ENCODE peak calls at places on chromosomes 3 and 15, in nine cellular contexts. One of them, this sample, is unnamed.

GRCh38 chr3:9496893-9497292 is 56.7 kb downstream of the LHFPL4 start:
- DNase-seq in WTC11: no peak
- DNase-seq in AG09309: no peak
- DNase-seq in fibroblast of villous mesenchyme: no peak
- DNase-seq in fibroblast of lung: no peak
- DNase-seq in OCI-LY7: no peak
- DNase-seq in Caco-2: no peak
- DNase-seq in cardiac fibroblast: no peak
- DNase-seq in GM20000: no peak
- DNase-seq in this sample: no peak

GRCh38 chr3:127043731-127044510 is 61.0 kb downstream of the PLXNA1 start:
- DNase-seq in fibroblast of lung: no peak
- DNase-seq in GM20000: no peak
- DNase-seq in Caco-2: no peak
- DNase-seq in WTC11: no peak
- DNase-seq in fibroblast of villous mesenchyme: no peak
- DNase-seq in OCI-LY7: no peak
- DNase-seq in AG09309: no peak
- DNase-seq in cardiac fibroblast: no peak
- DNase-seq in this sample: no peak

GRCh38 chr3:110243081-110243480 is 828.5 kb upstream of the NECTIN3 start:
- DNase-seq in cardiac fibroblast: peak; percentile 74
- DNase-seq in AG09309: no peak
- DNase-seq in fibroblast of villous mesenchyme: peak; percentile 75
- DNase-seq in OCI-LY7: no peak
- DNase-seq in Caco-2: no peak
- DNase-seq in GM20000: no peak
- DNase-seq in WTC11: no peak
- DNase-seq in fibroblast of lung: peak; percentile 5
- DNase-seq in this sample: no peak

GRCh38 chr3:64321747-64322146 is 96.5 kb upstream of the PRICKLE2 start:
- DNase-seq in GM20000: no peak
- DNase-seq in OCI-LY7: no peak
- DNase-seq in Caco-2: no peak
- DNase-seq in cardiac fibroblast: peak; percentile 73
- DNase-seq in fibroblast of villous mesenchyme: peak; percentile 79
- DNase-seq in WTC11: no peak
- DNase-seq in fibroblast of lung: peak; percentile 95
- DNase-seq in AG09309: no peak
- DNase-seq in this sample: no peak

GRCh38 chr3:183541738-183542137 is 13.8 kb downstream of the KLHL6 start:
- DNase-seq in GM20000: peak; percentile 48
- DNase-seq in cardiac fibroblast: no peak
- DNase-seq in AG09309: no peak
- DNase-seq in fibroblast of lung: no peak
- DNase-seq in Caco-2: no peak
- DNase-seq in fibroblast of villous mesenchyme: peak; percentile 10
- DNase-seq in WTC11: no peak
- DNase-seq in OCI-LY7: no peak
- DNase-seq in this sample: no peak

GRCh38 chr3:146546366-146546965 is 2.1 kb upstream of the PLSCR1 start:
- DNase-seq in cardiac fibroblast: no peak
- DNase-seq in WTC11: no peak
- DNase-seq in Caco-2: no peak
- DNase-seq in OCI-LY7: no peak
- DNase-seq in fibroblast of lung: no peak
- DNase-seq in fibroblast of villous mesenchyme: no peak
- DNase-seq in AG09309: no peak
- DNase-seq in GM20000: no peak
- DNase-seq in this sample: no peak

GRCh38 chr3:66379565-66379964 is 121.3 kb downstream of the LRIG1 start:
- DNase-seq in WTC11: no peak
- DNase-seq in fibroblast of villous mesenchyme: no peak
- DNase-seq in fibroblast of lung: no peak
- DNase-seq in AG09309: no peak
- DNase-seq in GM20000: no peak
- DNase-seq in OCI-LY7: no peak
- DNase-seq in cardiac fibroblast: no peak
- DNase-seq in Caco-2: no peak
- DNase-seq in this sample: no peak

GRCh38 chr3:149967067-149967685 is 3.5 kb downstream of the PFN2 start:
- DNase-seq in fibroblast of lung: peak; percentile 45
- DNase-seq in GM20000: peak; percentile 50
- DNase-seq in fibroblast of villous mesenchyme: peak; percentile 67
- DNase-seq in cardiac fibroblast: peak; percentile 71
- DNase-seq in AG09309: no peak
- DNase-seq in Caco-2: peak; percentile 18
- DNase-seq in OCI-LY7: peak; percentile 46
- DNase-seq in WTC11: no peak
- DNase-seq in this sample: no peak

GRCh38 chr3:169171739-169172138 is 491.8 kb downstream of the MECOM start:
- DNase-seq in GM20000: no peak
- DNase-seq in fibroblast of villous mesenchyme: no peak
- DNase-seq in fibroblast of lung: no peak
- DNase-seq in Caco-2: no peak
- DNase-seq in WTC11: no peak
- DNase-seq in AG09309: no peak
- DNase-seq in cardiac fibroblast: peak; percentile 68
- DNase-seq in OCI-LY7: no peak
- DNase-seq in this sample: no peak

GRCh38 chr3:160968731-160969130 is 136.4 kb downstream of the B3GALNT1 start:
- DNase-seq in WTC11: no peak
- DNase-seq in fibroblast of lung: peak; percentile 69
- DNase-seq in Caco-2: no peak
- DNase-seq in cardiac fibroblast: no peak
- DNase-seq in AG09309: no peak
- DNase-seq in fibroblast of villous mesenchyme: no peak
- DNase-seq in OCI-LY7: no peak
- DNase-seq in GM20000: no peak
- DNase-seq in this sample: no peak

GRCh38 chr15:72781621-72782020 is 1.9 kb downstream of the ADPGK start:
- DNase-seq in fibroblast of villous mesenchyme: no peak
- DNase-seq in OCI-LY7: no peak
- DNase-seq in Caco-2: no peak
- DNase-seq in fibroblast of lung: no peak
- DNase-seq in cardiac fibroblast: no peak
- DNase-seq in WTC11: no peak
- DNase-seq in AG09309: no peak
- DNase-seq in GM20000: no peak
- DNase-seq in this sample: no peak

GRCh38 chr3:29759443-29760033 is 478.7 kb downstream of the RBMS3 start:
- DNase-seq in GM20000: no peak
- DNase-seq in fibroblast of villous mesenchyme: peak; percentile 37
- DNase-seq in AG09309: no peak
- DNase-seq in fibroblast of lung: peak; percentile 66
- DNase-seq in Caco-2: no peak
- DNase-seq in WTC11: no peak
- DNase-seq in OCI-LY7: no peak
- DNase-seq in cardiac fibroblast: peak; percentile 78
- DNase-seq in this sample: no peak

GRCh38 chr15:77032052-77032646 is 37.2 kb downstream of the PSTPIP1 start:
- DNase-seq in cardiac fibroblast: no peak
- DNase-seq in AG09309: no peak
- DNase-seq in WTC11: peak; percentile 13
- DNase-seq in GM20000: no peak
- DNase-seq in OCI-LY7: no peak
- DNase-seq in Caco-2: no peak
- DNase-seq in fibroblast of lung: no peak
- DNase-seq in fibroblast of villous mesenchyme: no peak
- DNase-seq in this sample: no peak

GRCh38 chr15:64070965-64071851 is 22.4 kb downstream of the CIAO2A start:
- DNase-seq in AG09309: peak; percentile 46
- DNase-seq in OCI-LY7: no peak
- DNase-seq in fibroblast of villous mesenchyme: peak; percentile 86
- DNase-seq in cardiac fibroblast: peak; percentile 88
- DNase-seq in GM20000: no peak
- DNase-seq in Caco-2: no peak
- DNase-seq in WTC11: no peak
- DNase-seq in fibroblast of lung: peak; percentile 84
- DNase-seq in this sample: no peak

DNA sequence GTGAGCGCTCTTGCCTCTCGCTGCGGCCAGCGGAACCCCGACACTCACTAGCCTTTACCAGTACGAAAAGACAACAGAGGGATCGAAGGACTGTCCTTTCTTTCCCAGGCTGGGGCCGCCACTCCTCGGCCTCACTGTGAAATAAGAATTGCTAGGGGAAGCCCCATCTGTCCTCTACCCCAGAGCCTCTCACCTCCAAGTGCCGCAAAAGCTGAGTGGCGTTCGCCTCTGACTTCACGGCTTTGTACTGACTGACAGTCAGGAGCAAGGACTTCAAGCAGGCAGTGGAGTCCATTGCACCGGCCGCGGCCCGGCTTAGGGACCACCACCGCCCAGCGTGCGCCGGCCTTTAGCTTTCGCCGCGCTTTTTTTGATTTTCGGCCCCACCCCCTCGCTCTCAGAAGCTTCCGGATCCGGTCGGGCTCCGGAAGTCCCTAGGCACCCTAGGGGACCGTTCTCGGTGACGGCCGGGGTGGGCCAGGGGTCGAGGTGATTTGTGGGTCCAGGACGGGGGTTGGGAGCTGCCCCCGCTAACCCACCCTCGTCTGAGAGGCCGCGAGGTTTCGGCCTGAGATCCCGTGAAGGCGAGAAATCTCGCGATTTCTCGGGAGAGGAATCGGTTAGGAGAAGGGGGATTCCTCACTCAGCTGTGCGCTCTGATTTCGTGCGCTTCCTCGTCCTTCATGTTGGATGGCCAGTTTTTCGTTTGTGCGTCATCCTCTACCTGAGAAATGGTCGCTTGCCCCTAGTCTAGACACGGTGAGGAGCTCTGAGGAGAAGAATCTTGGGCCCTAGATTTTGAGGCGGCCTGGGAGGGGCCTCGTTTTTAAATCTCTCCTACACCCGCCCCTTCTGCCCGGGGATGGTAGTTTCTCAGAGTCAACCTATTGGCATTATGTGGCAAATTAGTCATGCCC is at the start of the genes CIP2A and DZIP3:
- DNase-seq in fibroblast of lung: peak; percentile 91
- DNase-seq in fibroblast of villous mesenchyme: peak; percentile 94
- DNase-seq in WTC11: peak; percentile 97
- DNase-seq in GM20000: peak; percentile 87
- DNase-seq in AG09309: peak; percentile 58
- DNase-seq in cardiac fibroblast: peak; percentile 94
- DNase-seq in OCI-LY7: peak; percentile 97
- DNase-seq in Caco-2: peak; percentile 95
- DNase-seq in this sample: peak; percentile 81
- TF ChIP-seq CTCF in fibroblast of lung: peak; percentile 1
- TF ChIP-seq CTCF in fibroblast of villous mesenchyme: peak; percentile 4
- TF ChIP-seq CTCF in WTC11: no peak
- TF ChIP-seq CTCF in GM20000: no peak
- TF ChIP-seq CTCF in AG09309: no peak
- TF ChIP-seq CTCF in cardiac fibroblast: no peak
- TF ChIP-seq CTCF in OCI-LY7: no peak
- TF ChIP-seq CTCF in Caco-2: no peak
- TF ChIP-seq CTCF in this sample: no peak

DNA sequence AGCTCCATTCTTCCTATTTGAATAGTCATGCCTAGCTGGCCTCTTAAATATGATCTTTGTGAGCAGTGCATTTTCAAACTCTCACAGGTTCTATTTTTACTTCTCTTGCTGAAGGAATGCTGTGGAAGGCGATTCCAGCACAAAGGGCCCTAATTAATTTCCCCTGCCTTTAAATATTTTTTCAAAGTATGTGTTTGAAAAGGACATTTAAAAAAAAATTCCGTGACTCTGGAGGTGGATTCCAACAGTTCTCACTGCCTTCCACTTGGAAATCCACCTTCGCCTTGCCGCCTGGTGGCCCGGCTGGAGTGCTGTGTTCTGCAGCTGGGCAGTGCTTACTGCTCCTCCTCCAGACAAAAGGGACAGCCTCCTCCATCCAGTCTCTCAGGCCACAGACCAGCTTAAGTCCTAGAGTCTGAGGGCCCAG is 61.5 kb upstream of the CORO2B start:
- DNase-seq in OCI-LY7: no peak
- DNase-seq in cardiac fibroblast: no peak
- DNase-seq in AG09309: peak; percentile 67
- DNase-seq in fibroblast of lung: peak; percentile 69
- DNase-seq in Caco-2: peak; percentile 7
- DNase-seq in WTC11: peak; percentile 41
- DNase-seq in fibroblast of villous mesenchyme: no peak
- DNase-seq in GM20000: no peak
- DNase-seq in this sample: no peak
- TF ChIP-seq CTCF in OCI-LY7: no peak
- TF ChIP-seq CTCF in cardiac fibroblast: peak; percentile 8
- TF ChIP-seq CTCF in AG09309: peak; percentile 70
- TF ChIP-seq CTCF in fibroblast of lung: no peak
- TF ChIP-seq CTCF in Caco-2: no peak
- TF ChIP-seq CTCF in WTC11: no peak
- TF ChIP-seq CTCF in fibroblast of villous mesenchyme: no peak
- TF ChIP-seq CTCF in GM20000: no peak
- TF ChIP-seq CTCF in this sample: no peak

GRCh38 chr15:68483165-68483564 is 51.2 kb upstream of the ITGA11 start:
- DNase-seq in OCI-LY7: no peak
- DNase-seq in WTC11: no peak
- DNase-seq in fibroblast of lung: no peak
- DNase-seq in cardiac fibroblast: no peak
- DNase-seq in fibroblast of villous mesenchyme: no peak
- DNase-seq in GM20000: no peak
- DNase-seq in Caco-2: no peak
- DNase-seq in AG09309: no peak
- DNase-seq in this sample: no peak

GRCh38 chr15:68485721-68486360 is 53.9 kb upstream of the ITGA11 start:
- DNase-seq in OCI-LY7: no peak
- DNase-seq in fibroblast of lung: no peak
- DNase-seq in GM20000: no peak
- DNase-seq in cardiac fibroblast: no peak
- DNase-seq in fibroblast of villous mesenchyme: no peak
- DNase-seq in AG09309: no peak
- DNase-seq in Caco-2: no peak
- DNase-seq in WTC11: no peak
- DNase-seq in this sample: no peak

GRCh38 chr15:68484220-68484619 is 52.3 kb upstream of the ITGA11 start:
- DNase-seq in fibroblast of villous mesenchyme: no peak
- DNase-seq in GM20000: no peak
- DNase-seq in cardiac fibroblast: no peak
- DNase-seq in WTC11: no peak
- DNase-seq in AG09309: no peak
- DNase-seq in Caco-2: no peak
- DNase-seq in OCI-LY7: no peak
- DNase-seq in fibroblast of lung: no peak
- DNase-seq in this sample: no peak

GRCh38 chr15:68487087-68487843 is 55.3 kb upstream of the ITGA11 start:
- DNase-seq in cardiac fibroblast: peak; percentile 45
- DNase-seq in fibroblast of lung: peak; percentile 71
- DNase-seq in OCI-LY7: no peak
- DNase-seq in Caco-2: no peak
- DNase-seq in GM20000: no peak
- DNase-seq in WTC11: no peak
- DNase-seq in fibroblast of villous mesenchyme: peak; percentile 41
- DNase-seq in AG09309: no peak
- DNase-seq in this sample: no peak

GRCh38 chr15:68484696-68485400 is 52.9 kb upstream of the ITGA11 start:
- DNase-seq in GM20000: no peak
- DNase-seq in WTC11: no peak
- DNase-seq in fibroblast of villous mesenchyme: peak; percentile 40
- DNase-seq in Caco-2: no peak
- DNase-seq in AG09309: peak; percentile 70
- DNase-seq in cardiac fibroblast: peak; percentile 68
- DNase-seq in fibroblast of lung: peak; percentile 90
- DNase-seq in OCI-LY7: no peak
- DNase-seq in this sample: no peak
- TF ChIP-seq CTCF in GM20000: no peak
- TF ChIP-seq CTCF in WTC11: no peak
- TF ChIP-seq CTCF in fibroblast of villous mesenchyme: no peak
- TF ChIP-seq CTCF in Caco-2: no peak
- TF ChIP-seq CTCF in AG09309: no peak
- TF ChIP-seq CTCF in cardiac fibroblast: no peak
- TF ChIP-seq CTCF in fibroblast of lung: no peak
- TF ChIP-seq CTCF in OCI-LY7: no peak
- TF ChIP-seq CTCF in this sample: no peak

GRCh38 chr3:51388286-51389029 is 2.6 kb upstream of the RBM15B start:
- DNase-seq in cardiac fibroblast: peak; percentile 20
- DNase-seq in WTC11: no peak
- DNase-seq in Caco-2: peak; percentile 83
- DNase-seq in fibroblast of villous mesenchyme: no peak
- DNase-seq in OCI-LY7: peak; percentile 40
- DNase-seq in AG09309: no peak
- DNase-seq in GM20000: no peak
- DNase-seq in fibroblast of lung: no peak
- DNase-seq in this sample: no peak
- TF ChIP-seq CTCF in cardiac fibroblast: peak; percentile 24
- TF ChIP-seq CTCF in WTC11: no peak
- TF ChIP-seq CTCF in Caco-2: peak; percentile 53
- TF ChIP-seq CTCF in fibroblast of villous mesenchyme: peak; percentile 35
- TF ChIP-seq CTCF in OCI-LY7: no peak
- TF ChIP-seq CTCF in AG09309: peak; percentile 35
- TF ChIP-seq CTCF in GM20000: no peak
- TF ChIP-seq CTCF in fibroblast of lung: peak; percentile 13
- TF ChIP-seq CTCF in this sample: no peak

This sample was measured in GM13977.